ENCODE peak calls at places on chromosomes 2 and 18, in six cellular contexts. One of them, this sample, is unnamed.

GRCh38 chr2:233919319-233919718 is 2.1 kb downstream of the TRPM8 start:
- DNase-seq in left ventricle myocardium inferior: no peak
- DNase-seq in stomach: no peak
- DNase-seq in mesothelial cell of epicardium: no peak
- DNase-seq in GM13976: no peak
- DNase-seq in AG10803: no peak
- DNase-seq in this sample: no peak

GRCh38 chr18:71431689-71432088 is 1112.5 kb downstream of the CBLN2 start:
- DNase-seq in mesothelial cell of epicardium: no peak
- DNase-seq in left ventricle myocardium inferior: no peak
- DNase-seq in AG10803: no peak
- DNase-seq in GM13976: no peak
- DNase-seq in stomach: no peak
- DNase-seq in this sample: no peak

GRCh38 chr18:75072672-75073371 is 136.1 kb downstream of the PTGR3 start:
- DNase-seq in stomach: no peak
- DNase-seq in AG10803: no peak
- DNase-seq in mesothelial cell of epicardium: no peak
- DNase-seq in left ventricle myocardium inferior: no peak
- DNase-seq in GM13976: no peak
- DNase-seq in this sample: no peak

GRCh38 chr2:212228651-212229253 is 309.9 kb downstream of the ERBB4 start:
- DNase-seq in GM13976: no peak
- DNase-seq in stomach: no peak
- DNase-seq in mesothelial cell of epicardium: no peak
- DNase-seq in AG10803: peak
- DNase-seq in left ventricle myocardium inferior: no peak
- DNase-seq in this sample: no peak

GRCh38 chr2:86790828-86791561 is at the start of gene CD8A:
- DNase-seq in stomach: no peak
- DNase-seq in GM13976: peak
- DNase-seq in left ventricle myocardium inferior: no peak
- DNase-seq in mesothelial cell of epicardium: no peak
- DNase-seq in AG10803: peak
- DNase-seq in this sample: peak

GRCh38 chr2:10052216-10052615 is 8.9 kb downstream of the KLF11 start:
- DNase-seq in left ventricle myocardium inferior: no peak
- DNase-seq in mesothelial cell of epicardium: no peak
- DNase-seq in GM13976: no peak
- DNase-seq in stomach: no peak
- DNase-seq in AG10803: no peak
- DNase-seq in this sample: no peak

GRCh38 chr2:34001557-34001956 is 402.5 kb upstream of the FAM98A start:
- DNase-seq in left ventricle myocardium inferior: no peak
- DNase-seq in AG10803: no peak
- DNase-seq in GM13976: no peak
- DNase-seq in stomach: no peak
- DNase-seq in mesothelial cell of epicardium: no peak
- DNase-seq in this sample: no peak

GRCh38 chr2:133865141-133865540 is 296.9 kb upstream of the NCKAP5 start:
- DNase-seq in mesothelial cell of epicardium: no peak
- DNase-seq in left ventricle myocardium inferior: no peak
- DNase-seq in GM13976: no peak
- DNase-seq in stomach: no peak
- DNase-seq in AG10803: no peak
- DNase-seq in this sample: no peak

GRCh38 chr2:54360055-54360792 is 95.9 kb upstream of the SPTBN1 start:
- DNase-seq in left ventricle myocardium inferior: peak
- DNase-seq in GM13976: no peak
- DNase-seq in AG10803: peak
- DNase-seq in stomach: no peak
- DNase-seq in mesothelial cell of epicardium: no peak
- DNase-seq in this sample: no peak

GRCh38 chr2:104889261-104890091 is 35.6 kb downstream of the POU3F3 start:
- DNase-seq in stomach: no peak
- DNase-seq in GM13976: no peak
- DNase-seq in mesothelial cell of epicardium: no peak
- DNase-seq in AG10803: no peak
- DNase-seq in left ventricle myocardium inferior: no peak
- DNase-seq in this sample: no peak

GRCh38 chr18:47716632-47717185 is 213.8 kb downstream of the SMAD2 start:
- DNase-seq in stomach: no peak
- DNase-seq in AG10803: no peak
- DNase-seq in left ventricle myocardium inferior: no peak
- DNase-seq in mesothelial cell of epicardium: no peak
- DNase-seq in GM13976: no peak
- DNase-seq in this sample: no peak

GRCh38 chr18:77165489-77166415 is 33.2 kb upstream of the MBP start:
- DNase-seq in mesothelial cell of epicardium: no peak
- DNase-seq in AG10803: peak
- DNase-seq in left ventricle myocardium inferior: peak
- DNase-seq in stomach: no peak
- DNase-seq in GM13976: no peak
- DNase-seq in this sample: no peak

GRCh38 chr18:26617151-26617554 is 68.8 kb upstream of the KCTD1 start:
- DNase-seq in mesothelial cell of epicardium: no peak
- DNase-seq in stomach: no peak
- DNase-seq in left ventricle myocardium inferior: no peak
- DNase-seq in GM13976: no peak
- DNase-seq in AG10803: peak
- DNase-seq in this sample: no peak

GRCh38 chr2:159982270-159982669 is 80.1 kb downstream of the PLA2R1 start:
- DNase-seq in left ventricle myocardium inferior: no peak
- DNase-seq in GM13976: no peak
- DNase-seq in stomach: no peak
- DNase-seq in AG10803: peak
- DNase-seq in mesothelial cell of epicardium: no peak
- DNase-seq in this sample: no peak

GRCh38 chr2:98839292-98839691 is 96.7 kb downstream of the CRACDL start:
- DNase-seq in mesothelial cell of epicardium: no peak
- DNase-seq in left ventricle myocardium inferior: no peak
- DNase-seq in AG10803: peak
- DNase-seq in stomach: no peak
- DNase-seq in GM13976: no peak
- DNase-seq in this sample: no peak

GRCh38 chr2:191759200-191759507 is 81.2 kb downstream of the NABP1 start:
- DNase-seq in mesothelial cell of epicardium: no peak
- DNase-seq in AG10803: no peak
- DNase-seq in left ventricle myocardium inferior: no peak
- DNase-seq in GM13976: no peak
- DNase-seq in stomach: no peak
- DNase-seq in this sample: no peak

GRCh38 chr18:12307871-12308385 is at the start of gene TUBB6:
- DNase-seq in mesothelial cell of epicardium: peak
- DNase-seq in AG10803: peak
- DNase-seq in left ventricle myocardium inferior: peak
- DNase-seq in stomach: peak
- DNase-seq in GM13976: peak
- DNase-seq in this sample: peak

GRCh38 chr18:8705941-8706544 is 687 bp downstream of the MTCL1 start:
- DNase-seq in AG10803: no peak
- DNase-seq in mesothelial cell of epicardium: no peak
- DNase-seq in left ventricle myocardium inferior: no peak
- DNase-seq in stomach: no peak
- DNase-seq in GM13976: peak
- DNase-seq in this sample: peak

GRCh38 chr2:234953116-234954031 is 1.6 kb downstream of the SH3BP4 start:
- DNase-seq in mesothelial cell of epicardium: no peak
- DNase-seq in AG10803: peak
- DNase-seq in left ventricle myocardium inferior: no peak
- DNase-seq in GM13976: no peak
- DNase-seq in stomach: peak
- DNase-seq in this sample: no peak

GRCh38 chr18:30376515-30376914 is 666.0 kb downstream of the DSC3 start:
- DNase-seq in GM13976: no peak
- DNase-seq in mesothelial cell of epicardium: no peak
- DNase-seq in stomach: no peak
- DNase-seq in left ventricle myocardium inferior: no peak
- DNase-seq in AG10803: no peak
- DNase-seq in this sample: no peak
- TF ChIP-seq CTCF in GM13976: no peak
- TF ChIP-seq CTCF in mesothelial cell of epicardium: no peak
- TF ChIP-seq CTCF in stomach: no peak
- TF ChIP-seq CTCF in left ventricle myocardium inferior: no peak
- TF ChIP-seq CTCF in AG10803: no peak
- TF ChIP-seq CTCF in this sample: no peak

GRCh38 chr2:117921520-117921919 is 92.3 kb downstream of the CCDC93 start:
- DNase-seq in mesothelial cell of epicardium: no peak
- DNase-seq in AG10803: no peak
- DNase-seq in stomach: no peak
- DNase-seq in left ventricle myocardium inferior: peak
- DNase-seq in GM13976: no peak
- DNase-seq in this sample: no peak

GRCh38 chr2:117918608-117919007 is 95.3 kb downstream of the CCDC93 start:
- DNase-seq in left ventricle myocardium inferior: no peak
- DNase-seq in GM13976: no peak
- DNase-seq in AG10803: no peak
- DNase-seq in stomach: no peak
- DNase-seq in mesothelial cell of epicardium: no peak
- DNase-seq in this sample: no peak

DNA sequence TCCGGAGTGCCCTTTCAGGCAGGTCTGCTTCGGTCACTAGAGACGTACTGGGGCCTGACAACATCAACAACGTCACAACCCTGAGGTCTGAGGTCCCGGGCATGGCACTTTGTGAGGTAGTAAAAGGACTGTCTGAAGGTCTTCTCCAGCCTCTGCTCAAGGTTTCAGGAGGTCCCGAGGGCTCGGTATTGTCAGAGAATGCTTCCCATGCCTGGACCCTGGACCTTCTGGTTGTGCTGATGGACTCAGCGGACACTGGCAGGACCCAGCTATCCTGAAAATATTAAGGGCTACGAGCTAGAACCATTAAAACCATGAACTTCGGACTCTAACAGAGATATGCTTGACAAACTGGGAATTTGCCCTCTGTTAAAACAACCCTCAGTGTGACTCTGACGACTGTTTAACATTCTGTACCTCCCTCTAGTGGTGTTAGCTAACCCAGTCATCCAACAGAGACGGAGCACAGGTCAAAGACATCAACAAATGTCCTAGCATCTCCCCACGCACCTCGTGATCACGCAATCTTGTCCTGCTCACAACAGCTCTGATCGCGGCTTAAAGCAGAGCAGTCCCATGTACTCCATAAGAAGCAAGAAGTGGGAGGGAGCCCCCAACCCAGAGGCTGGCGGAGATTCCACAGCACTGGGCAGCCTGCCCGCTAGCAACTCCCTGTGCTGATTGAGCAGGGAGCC is 96.5 kb downstream of the CCDC93 start:
- DNase-seq in left ventricle myocardium inferior: no peak
- DNase-seq in GM13976: no peak
- DNase-seq in AG10803: no peak
- DNase-seq in mesothelial cell of epicardium: no peak
- DNase-seq in stomach: no peak
- DNase-seq in this sample: no peak
- TF ChIP-seq CTCF in left ventricle myocardium inferior: no peak
- TF ChIP-seq CTCF in GM13976: no peak
- TF ChIP-seq CTCF in AG10803: peak
- TF ChIP-seq CTCF in mesothelial cell of epicardium: no peak
- TF ChIP-seq CTCF in stomach: no peak
- TF ChIP-seq CTCF in this sample: no peak

GRCh38 chr2:230847883-230848388 is 16.8 kb upstream of the ITM2C start:
- DNase-seq in GM13976: peak
- DNase-seq in mesothelial cell of epicardium: peak
- DNase-seq in stomach: peak
- DNase-seq in left ventricle myocardium inferior: peak
- DNase-seq in AG10803: peak
- DNase-seq in this sample: peak

GRCh38 chr2:230852113-230852512 is 12.6 kb upstream of the ITM2C start:
- DNase-seq in stomach: no peak
- DNase-seq in AG10803: no peak
- DNase-seq in left ventricle myocardium inferior: no peak
- DNase-seq in mesothelial cell of epicardium: no peak
- DNase-seq in GM13976: no peak
- DNase-seq in this sample: no peak

GRCh38 chr2:230849633-230850357 is 14.9 kb upstream of the ITM2C start:
- DNase-seq in stomach: peak
- DNase-seq in AG10803: no peak
- DNase-seq in GM13976: peak
- DNase-seq in left ventricle myocardium inferior: peak
- DNase-seq in mesothelial cell of epicardium: no peak
- DNase-seq in this sample: peak

GRCh38 chr2:230846360-230846759 is 18.4 kb upstream of the ITM2C start:
- DNase-seq in left ventricle myocardium inferior: no peak
- DNase-seq in stomach: no peak
- DNase-seq in AG10803: no peak
- DNase-seq in mesothelial cell of epicardium: no peak
- DNase-seq in GM13976: no peak
- DNase-seq in this sample: no peak

DNA sequence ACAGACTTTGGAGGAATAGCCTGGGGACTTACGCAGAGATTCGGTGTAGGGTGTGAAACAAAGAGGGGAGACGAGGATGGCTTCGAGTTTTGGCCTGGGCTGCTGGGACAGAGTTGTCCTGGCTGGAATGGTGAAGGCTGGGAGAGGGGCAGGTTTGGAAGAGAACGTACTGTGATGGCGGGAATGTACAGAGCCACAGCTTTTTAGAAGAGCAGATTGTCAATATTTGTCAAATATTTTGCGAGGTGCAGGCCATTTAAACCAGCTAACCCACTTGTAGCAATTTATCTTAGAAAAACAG is 14.4 kb upstream of the ITM2C start:
- DNase-seq in mesothelial cell of epicardium: no peak
- DNase-seq in stomach: no peak
- DNase-seq in GM13976: no peak
- DNase-seq in AG10803: no peak
- DNase-seq in left ventricle myocardium inferior: no peak
- DNase-seq in this sample: no peak
- TF ChIP-seq CTCF in mesothelial cell of epicardium: peak
- TF ChIP-seq CTCF in stomach: no peak
- TF ChIP-seq CTCF in GM13976: no peak
- TF ChIP-seq CTCF in AG10803: no peak
- TF ChIP-seq CTCF in left ventricle myocardium inferior: peak
- TF ChIP-seq CTCF in this sample: no peak

GRCh38 chr2:181309161-181309560 is 148.0 kb upstream of the ITGA4 start:
- DNase-seq in GM13976: no peak
- DNase-seq in AG10803: no peak
- DNase-seq in left ventricle myocardium inferior: no peak
- DNase-seq in mesothelial cell of epicardium: no peak
- DNase-seq in stomach: no peak
- DNase-seq in this sample: no peak
- TF ChIP-seq CTCF in GM13976: no peak
- TF ChIP-seq CTCF in AG10803: no peak
- TF ChIP-seq CTCF in left ventricle myocardium inferior: no peak
- TF ChIP-seq CTCF in mesothelial cell of epicardium: no peak
- TF ChIP-seq CTCF in stomach: no peak
- TF ChIP-seq CTCF in this sample: no peak

GRCh38 chr2:36976065-36976464 is 9.7 kb upstream of the STRN start:
- DNase-seq in mesothelial cell of epicardium: no peak
- DNase-seq in GM13976: no peak
- DNase-seq in left ventricle myocardium inferior: no peak
- DNase-seq in AG10803: no peak
- DNase-seq in stomach: no peak
- DNase-seq in this sample: no peak

GRCh38 chr2:36982467-36982866 is 16.1 kb upstream of the STRN start:
- DNase-seq in mesothelial cell of epicardium: no peak
- DNase-seq in stomach: no peak
- DNase-seq in GM13976: no peak
- DNase-seq in left ventricle myocardium inferior: no peak
- DNase-seq in AG10803: no peak
- DNase-seq in this sample: no peak

GRCh38 chr2:36981911-36982310 is 15.6 kb upstream of the STRN start:
- DNase-seq in stomach: no peak
- DNase-seq in GM13976: no peak
- DNase-seq in AG10803: no peak
- DNase-seq in left ventricle myocardium inferior: no peak
- DNase-seq in mesothelial cell of epicardium: no peak
- DNase-seq in this sample: no peak
- TF ChIP-seq CTCF in stomach: no peak
- TF ChIP-seq CTCF in GM13976: no peak
- TF ChIP-seq CTCF in AG10803: no peak
- TF ChIP-seq CTCF in left ventricle myocardium inferior: no peak
- TF ChIP-seq CTCF in mesothelial cell of epicardium: no peak
- TF ChIP-seq CTCF in this sample: no peak

GRCh38 chr2:31434911-31435310 is 20.4 kb upstream of the XDH start:
- DNase-seq in stomach: no peak
- DNase-seq in left ventricle myocardium inferior: no peak
- DNase-seq in AG10803: no peak
- DNase-seq in GM13976: no peak
- DNase-seq in mesothelial cell of epicardium: no peak
- DNase-seq in this sample: no peak
- TF ChIP-seq CTCF in stomach: no peak
- TF ChIP-seq CTCF in left ventricle myocardium inferior: peak
- TF ChIP-seq CTCF in AG10803: peak
- TF ChIP-seq CTCF in GM13976: no peak
- TF ChIP-seq CTCF in mesothelial cell of epicardium: no peak
- TF ChIP-seq CTCF in this sample: no peak

This sample was measured in GM20000.